ENCODE peak calls at places on chromosomes 3 and 15, in nine cellular contexts. G is activated CD8-positive, alpha-beta memory T cell treated with anti-CD3 and anti-CD28 coated beads for 4 hours; K is hepatic stellate cell; S is stimulated activated CD8-positive, alpha-beta memory T cell treated with anti-CD3 and anti-CD28 coated beads, Interleukin-12 subunit alpha, Interleukin-12 subunit beta, amount 100 ng/mL, for 4 hours; C is effector memory CD8-positive, alpha-beta T cell; O is hepatocyte; J is germinal center; X is activated T-helper 1 cell treated with Interleukin-2 at 50 U/mL for 16 hours; L is activated naive CD4-positive, alpha-beta T cell. Z is an unnamed sample.

GRCh38 chr3:58989173-58989572 is 60.7 kb downstream of the CFAP20DC start:
- DNase-seq in G (no peak), K (no peak), S (no peak), C (no peak), O (no peak), J (no peak), X (no peak), L (no peak), Z (no peak)

GRCh38 chr3:184952671-184953070 is 140.7 kb downstream of the VPS8 start:
- DNase-seq in G (no peak), K (no peak), S (no peak), C (no peak), O (no peak), J (no peak), X (no peak), L (no peak), Z (no peak)

GRCh38 chr15:61069369-61070075 is 159.6 kb downstream of the RORA start:
- DNase-seq in G (no peak), K (no peak), S (no peak), C (no peak), O (no peak), J (no peak), X (no peak), L (no peak), Z (peak)

GRCh38 chr15:39367591-39367990 is 213.3 kb upstream of the THBS1 start:
- DNase-seq in G (no peak), K (no peak), S (no peak), C (no peak), O (no peak), J (no peak), X (no peak), L (no peak), Z (no peak)

GRCh38 chr15:85839637-85840036 is 44.9 kb upstream of the KLHL25 start:
- DNase-seq in G (no peak), K (no peak), S (no peak), C (no peak), O (no peak), J (no peak), X (no peak), L (no peak), Z (no peak)

GRCh38 chr3:49634736-49635135 is 39.4 kb upstream of the APEH start:
- DNase-seq in G (no peak), K (no peak), S (no peak), C (no peak), O (no peak), J (no peak), X (no peak), L (no peak), Z (no peak)

GRCh38 chr3:158773845-158774542 is 27.9 kb upstream of the MFSD1 start:
- DNase-seq in G (no peak), K (no peak), S (no peak), C (no peak), O (no peak), J (no peak), X (no peak), L (no peak), Z (no peak)

GRCh38 chr3:136021798-136022197 is 56.3 kb downstream of the PPP2R3A start:
- DNase-seq in G (no peak), K (no peak), S (no peak), C (no peak), O (no peak), J (no peak), X (no peak), L (no peak), Z (no peak)

Z was measured in NCI-H345.